ENCODE peak calls at places on chromosomes 2 and 18, in ten cellular contexts. A, B, X, R, G, V, W, N, S and Q are unnamed samples. For H3K4me1, the result is how much of the 10 kb centered on the place peaks cover.

GRCh38 chr2:181396575-181397062 is 60.6 kb upstream of the ITGA4 start:
- DNase-seq in S (no peak), N (no peak), R (no peak), A (no peak), X (peak), B (no peak), W (no peak), V (no peak), G (no peak), Q (no peak)

GRCh38 chr2:124316875-124317605 is 292.0 kb downstream of the CNTNAP5 start:
- DNase-seq in X (no peak), N (no peak), S (no peak), B (no peak), W (no peak), R (no peak), G (no peak), V (peak), A (no peak), Q (no peak)

GRCh38 chr2:234420406-234420805 is 76.5 kb downstream of the ARL4C start:
- DNase-seq in A (peak), X (no peak), R (no peak), N (no peak), W (no peak), V (no peak), G (no peak), S (no peak), B (no peak), Q (no peak)

GRCh38 chr18:79627750-79628294 is 51.8 kb upstream of the CTDP1 start:
- DNase-seq in G (no peak), V (no peak), A (no peak), S (peak), N (peak), W (no peak), X (no peak), R (no peak), B (no peak), Q (no peak)

GRCh38 chr2:182280128-182280527 is 146.7 kb downstream of the PDE1A start:
- DNase-seq in S (no peak), N (no peak), B (no peak), R (no peak), V (peak), G (peak), A (no peak), X (peak), W (no peak), Q (no peak)

GRCh38 chr18:475202-475624 is 25.3 kb downstream of the COLEC12 start:
- DNase-seq in W (peak), A (no peak), S (peak), G (peak), N (no peak), R (no peak), V (peak), B (no peak), X (peak), Q (no peak)

GRCh38 chr2:70391988-70392387 is 90.1 kb upstream of the FAM136A start:
- DNase-seq in G (no peak), V (peak), W (no peak), N (no peak), X (peak), S (no peak), A (no peak), R (no peak), B (no peak), Q (no peak)

GRCh38 chr2:112483047-112483473 is 1.1 kb downstream of the TTL start:
- DNase-seq in X (peak), N (no peak), A (no peak), W (peak), S (no peak), V (peak), R (peak), G (no peak), B (no peak), Q (no peak)

GRCh38 chr2:2935445-2936149 is 442.0 kb downstream of the EIPR1 start:
- DNase-seq in X (no peak), W (no peak), B (no peak), V (no peak), S (no peak), A (no peak), R (no peak), G (no peak), N (no peak), Q (no peak)

GRCh38 chr2:18991177-18992168 is 366.9 kb downstream of the OSR1 start:
- DNase-seq in V (peak), G (peak), B (peak), N (no peak), W (no peak), R (peak), A (no peak), S (peak), X (peak), Q (no peak)

GRCh38 chr2:234444242-234444641 is 52.6 kb downstream of the ARL4C start:
- DNase-seq in V (no peak), B (no peak), W (peak), G (no peak), R (no peak), S (no peak), X (peak), A (no peak), N (no peak), Q (no peak)

GRCh38 chr2:241878007-241878970 is 8.8 kb downstream of the RTP5 start:
- DNase-seq in X (peak), A (peak), G (peak), V (peak), B (peak), W (peak), R (peak), N (peak), S (peak), Q (peak)

GRCh38 chr2:120830096-120830830 is 94.6 kb downstream of the GLI2 start:
- DNase-seq in X (no peak), G (no peak), R (no peak), V (no peak), N (peak), S (peak), B (peak), W (no peak), A (no peak), Q (no peak)

GRCh38 chr2:84801816-84802215 is 79.1 kb downstream of the TRABD2A start:
- DNase-seq in A (no peak), V (no peak), N (no peak), X (no peak), S (no peak), R (no peak), B (no peak), G (no peak), W (no peak), Q (no peak)

GRCh38 chr2:189799531-189799930 is 15.3 kb downstream of the PMS1 start:
- DNase-seq in R (no peak), B (no peak), W (no peak), A (no peak), X (peak), N (no peak), V (peak), S (no peak), G (no peak), Q (no peak)

GRCh38 chr2:133811409-133812125 is 243.3 kb upstream of the NCKAP5 start:
- DNase-seq in N (no peak), B (no peak), R (no peak), S (no peak), W (no peak), V (no peak), A (no peak), G (no peak), X (no peak), Q (no peak)

GRCh38 chr18:75010260-75010659 is 198.7 kb downstream of the PTGR3 start:
- DNase-seq in G (no peak), A (no peak), X (no peak), W (no peak), R (no peak), S (no peak), B (no peak), V (no peak), N (no peak), Q (no peak)

GRCh38 chr2:75224636-75225094 is 25.3 kb upstream of the TACR1 start:
- DNase-seq in R (no peak), S (no peak), G (no peak), A (no peak), W (no peak), N (no peak), V (no peak), X (no peak), B (no peak), Q (no peak)

GRCh38 chr2:123366438-123366837 is 658.6 kb upstream of the CNTNAP5 start:
- DNase-seq in X (no peak), V (no peak), S (no peak), N (no peak), R (no peak), G (no peak), A (no peak), B (no peak), W (no peak), Q (no peak)

GRCh38 chr2:23624378-23624777 is 239.4 kb downstream of the KLHL29 start:
- DNase-seq in B (peak), A (no peak), V (peak), X (no peak), W (peak), N (no peak), R (no peak), S (peak), G (no peak), Q (no peak)

GRCh38 chr2:208062113-208062512 is 36.8 kb upstream of the PLEKHM3 start:
- DNase-seq in G (no peak), S (no peak), A (no peak), V (no peak), W (peak), N (no peak), B (no peak), X (peak), R (peak), Q (peak)

GRCh38 chr2:71963295-71963694 is 184.4 kb downstream of the CYP26B1 start:
- DNase-seq in X (peak), N (no peak), G (no peak), S (no peak), A (no peak), B (no peak), R (no peak), V (peak), W (no peak), Q (no peak)

GRCh38 chr2:70511986-70512729 is 41.5 kb downstream of the TGFA start:
- DNase-seq in W (peak), X (no peak), R (peak), N (no peak), S (no peak), G (no peak), V (no peak), B (no peak), A (no peak), Q (no peak)

GRCh38 chr18:23784811-23785245 is 95.6 kb downstream of the LAMA3 start:
- DNase-seq in N (no peak), X (peak), G (peak), A (no peak), S (no peak), W (no peak), V (peak), B (no peak), R (no peak), Q (no peak)

GRCh38 chr2:222883420-222883819 is 22.6 kb downstream of the ACSL3 start:
- DNase-seq in G (no peak), V (peak), R (no peak), A (no peak), S (no peak), W (no peak), B (no peak), N (no peak), X (peak), Q (no peak)

GRCh38 chr18:49949991-49950395 is 136.7 kb upstream of the ACAA2 start:
- DNase-seq in G (no peak), A (no peak), N (no peak), B (no peak), X (no peak), R (no peak), S (no peak), V (no peak), W (no peak), Q (peak)

GRCh38 chr2:72126186-72127100 is 21.2 kb downstream of the CYP26B1 start:
- DNase-seq in R (no peak), V (no peak), A (no peak), S (peak), X (no peak), G (no peak), N (no peak), W (peak), B (no peak), Q (no peak)

GRCh38 chr2:73131807-73132206 is 19.1 kb upstream of the RAB11FIP5 start:
- DNase-seq in X (no peak), W (no peak), R (no peak), A (no peak), N (no peak), G (no peak), V (no peak), S (no peak), B (no peak), Q (no peak)

GRCh38 chr2:127657232-127657595 is 11.3 kb downstream of the GPR17 start:
- DNase-seq in R (no peak), G (no peak), X (no peak), N (no peak), V (no peak), A (no peak), W (no peak), S (no peak), B (peak), Q (no peak)

GRCh38 chr2:127658146-127658545 is 12.2 kb downstream of the GPR17 start:
- DNase-seq in B (peak), G (no peak), S (no peak), N (peak), R (no peak), W (no peak), A (no peak), X (no peak), V (no peak), Q (no peak)

GRCh38 chr2:127654838-127655175 is 8.9 kb downstream of the GPR17 start:
- DNase-seq in W (no peak), G (no peak), V (no peak), A (no peak), B (peak), R (no peak), X (no peak), S (peak), N (no peak), Q (peak)

GRCh38 chr2:127655209-127656073 is 9.5 kb downstream of the GPR17 start:
- DNase-seq in S (peak), R (no peak), W (no peak), G (peak), A (no peak), V (no peak), B (peak), X (no peak), N (no peak), Q (no peak)

GRCh38 chr2:127656569-127657231 is 10.7 kb downstream of the GPR17 start:
- DNase-seq in V (no peak), B (peak), R (no peak), A (no peak), G (no peak), X (no peak), S (peak), W (no peak), N (no peak), Q (no peak)
- H3K4me1 ChIP-seq in V (under half), B (half or more), R (under half), A (under half), G (half or more), X (under half), S (half or more), W (under half), N (under half), Q (under half)

GRCh38 chr2:101738649-101739048 is 41.1 kb downstream of the MAP4K4 start:
- DNase-seq in V (no peak), W (no peak), S (no peak), A (no peak), N (no peak), G (no peak), R (no peak), B (no peak), X (no peak), Q (no peak)

GRCh38 chr2:101737478-101738240 is 40.2 kb downstream of the MAP4K4 start:
- DNase-seq in N (no peak), W (no peak), G (no peak), V (no peak), X (peak), R (peak), S (no peak), A (no peak), B (no peak), Q (no peak)

GRCh38 chr2:101743288-101743687 is 45.8 kb downstream of the MAP4K4 start:
- DNase-seq in R (no peak), S (no peak), W (no peak), X (no peak), B (no peak), N (no peak), A (no peak), V (no peak), G (no peak), Q (no peak)

GRCh38 chr2:101741775-101742520 is 44.4 kb downstream of the MAP4K4 start:
- DNase-seq in X (no peak), A (no peak), R (peak), B (no peak), V (no peak), N (no peak), S (no peak), W (peak), G (no peak), Q (no peak)

GRCh38 chr2:101740555-101740964 is 43.1 kb downstream of the MAP4K4 start:
- DNase-seq in W (no peak), V (no peak), X (no peak), A (no peak), B (no peak), G (no peak), R (no peak), N (no peak), S (no peak), Q (no peak)
- H3K4me1 ChIP-seq in W (under half), V (half or more), X (under half), A (half or more), B (half or more), G (half or more), R (half or more), N (half or more), S (half or more), Q (half or more)

DNA sequence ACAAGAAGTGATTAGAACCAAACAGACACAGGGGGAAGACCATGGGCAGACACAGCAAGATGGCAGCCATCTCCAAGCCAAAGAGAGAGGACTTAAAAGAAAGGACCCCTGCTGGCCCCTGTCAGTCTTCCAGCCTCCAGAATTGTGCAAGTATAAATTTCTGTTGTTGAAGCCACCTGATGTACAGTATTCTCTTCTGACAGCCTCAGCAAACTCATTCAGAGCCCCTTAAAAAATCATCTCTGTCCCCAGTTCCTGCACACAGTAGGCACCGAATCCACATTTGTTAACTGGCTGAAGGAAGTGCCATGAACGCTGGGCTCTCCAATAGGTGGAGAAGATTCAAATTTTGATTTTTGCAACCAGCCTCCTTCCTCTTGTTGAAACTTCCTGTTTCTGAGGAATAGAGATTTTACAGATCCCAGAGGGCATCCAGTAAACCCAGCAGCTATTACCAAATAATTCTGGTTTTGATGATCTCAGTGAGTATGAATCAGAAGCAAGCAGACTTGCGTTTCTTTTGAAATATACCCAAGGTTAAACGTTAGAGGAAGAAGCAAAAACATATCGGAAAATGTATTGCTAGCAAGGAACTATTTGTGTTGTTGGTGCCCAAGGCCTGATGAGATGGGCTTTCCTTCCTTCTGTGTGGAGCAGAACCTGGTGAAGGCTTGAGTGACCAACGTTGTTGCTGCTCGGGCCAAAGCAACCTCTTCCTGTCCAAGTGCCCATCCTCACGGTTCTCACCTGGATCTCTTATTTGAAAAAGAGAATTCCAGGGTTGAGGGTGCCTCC is 47.7 kb upstream of the PLB1 start:
- DNase-seq in S (peak), W (no peak), B (no peak), N (no peak), V (peak), R (no peak), G (no peak), A (no peak), X (peak), Q (no peak)
- H3K4me1 ChIP-seq in S (under half), W (under half), B (under half), N (under half), V (under half), R (under half), G (under half), A (under half), X (under half), Q (under half)

GRCh38 chr2:150526827-150527226 is 39.4 kb upstream of the RND3 start:
- DNase-seq in R (peak), S (no peak), V (peak), G (no peak), X (peak), B (no peak), A (no peak), W (no peak), N (no peak), Q (no peak)

GRCh38 chr2:150532883-150533282 is 45.4 kb upstream of the RND3 start:
- DNase-seq in S (no peak), V (peak), W (no peak), X (peak), N (no peak), R (no peak), B (no peak), A (no peak), G (no peak), Q (no peak)

GRCh38 chr2:150528861-150529801 is 41.7 kb upstream of the RND3 start:
- DNase-seq in X (peak), N (no peak), A (no peak), R (peak), G (no peak), W (no peak), V (peak), S (no peak), B (no peak), Q (no peak)

GRCh38 chr2:150531626-150532419 is 44.4 kb upstream of the RND3 start:
- DNase-seq in A (no peak), X (no peak), G (no peak), B (no peak), R (no peak), S (no peak), W (no peak), N (no peak), V (no peak), Q (no peak)

GRCh38 chr2:150530168-150530567 is 42.7 kb upstream of the RND3 start:
- DNase-seq in R (no peak), N (no peak), G (no peak), S (no peak), X (no peak), V (no peak), W (no peak), A (no peak), B (no peak), Q (no peak)
- H3K4me1 ChIP-seq in R (under half), N (under half), G (under half), S (under half), X (under half), V (under half), W (under half), A (under half), B (under half), Q (under half)